ENCODE peak calls at places on chromosomes 4 and X, in eight cellular contexts. V, K, F, J, C, L, X and Q are unnamed samples.

GRCh38 chr4:169147217-169147616 is 123.5 kb downstream of the SH3RF1 start:
- DNase-seq in K (no peak), F (no peak), L (no peak), V (no peak), J (no peak), X (no peak), C (no peak), Q (no peak)

GRCh38 chr4:109435635-109436034 is 2.0 kb downstream of the SEC24B start:
- DNase-seq in K (no peak), X (no peak), V (no peak), F (no peak), L (no peak), C (no peak), J (no peak), Q (no peak)

GRCh38 chrX:30643313-30643821 is 9.9 kb upstream of the GK start:
- DNase-seq in X (no peak), C (no peak), J (no peak), F (no peak), L (no peak), V (no peak), K (no peak), Q (no peak)

GRCh38 chrX:110657073-110657472 is 138.5 kb downstream of the CHRDL1 start:
- DNase-seq in X (no peak), L (peak), C (no peak), F (no peak), K (no peak), J (no peak), V (no peak), Q (no peak)

GRCh38 chr4:77433102-77433733 is 172.4 kb upstream of the CXCL13 start:
- DNase-seq in V (no peak), F (no peak), C (peak), X (peak), J (no peak), K (no peak), L (peak), Q (no peak)

GRCh38 chrX:115428011-115428410 is 133.0 kb upstream of the PLS3 start:
- DNase-seq in X (no peak), F (no peak), C (no peak), J (no peak), V (no peak), L (no peak), K (no peak), Q (no peak)

GRCh38 chr4:186227744-186228513 is 622 bp downstream of the KLKB1 start:
- DNase-seq in X (no peak), V (no peak), J (no peak), F (no peak), C (no peak), L (no peak), K (no peak), Q (no peak)

GRCh38 chr4:64250061-64250460 is 159.2 kb downstream of the TECRL start:
- DNase-seq in K (no peak), J (no peak), F (no peak), C (no peak), X (no peak), V (no peak), L (no peak), Q (no peak)

GRCh38 chr4:12053951-12054350 is 625.3 kb upstream of the HS3ST1 start:
- DNase-seq in V (no peak), F (no peak), K (no peak), L (no peak), C (no peak), J (no peak), X (no peak), Q (no peak)

GRCh38 chr4:5158391-5158770 is 107.1 kb downstream of the STK32B start:
- DNase-seq in J (no peak), V (no peak), F (no peak), C (no peak), K (no peak), L (no peak), X (no peak), Q (no peak)

GRCh38 chr4:118684873-118685811 is at the start of gene METTL14:
- DNase-seq in K (peak), F (peak), J (peak), L (peak), X (peak), C (peak), V (peak), Q (peak)
- TF ChIP-seq CTCF in K (no peak), F (no peak), J (no peak), L (no peak), X (no peak), C (peak), V (peak), Q (no peak)

GRCh38 chrX:153924149-153924861 is 1.8 kb downstream of the ARHGAP4 start:
- DNase-seq in L (peak), V (no peak), J (no peak), K (no peak), X (no peak), C (no peak), F (no peak), Q (no peak)
- TF ChIP-seq CTCF in L (peak), V (no peak), J (no peak), K (no peak), X (peak), C (peak), F (no peak), Q (no peak)

GRCh38 chr4:127809173-127809800 is 27.2 kb downstream of the HSPA4L start:
- DNase-seq in L (no peak), F (no peak), V (no peak), C (no peak), J (no peak), X (no peak), K (no peak), Q (no peak)
- TF ChIP-seq CTCF in L (no peak), F (no peak), V (no peak), C (peak), J (no peak), X (peak), K (no peak), Q (no peak)

DNA sequence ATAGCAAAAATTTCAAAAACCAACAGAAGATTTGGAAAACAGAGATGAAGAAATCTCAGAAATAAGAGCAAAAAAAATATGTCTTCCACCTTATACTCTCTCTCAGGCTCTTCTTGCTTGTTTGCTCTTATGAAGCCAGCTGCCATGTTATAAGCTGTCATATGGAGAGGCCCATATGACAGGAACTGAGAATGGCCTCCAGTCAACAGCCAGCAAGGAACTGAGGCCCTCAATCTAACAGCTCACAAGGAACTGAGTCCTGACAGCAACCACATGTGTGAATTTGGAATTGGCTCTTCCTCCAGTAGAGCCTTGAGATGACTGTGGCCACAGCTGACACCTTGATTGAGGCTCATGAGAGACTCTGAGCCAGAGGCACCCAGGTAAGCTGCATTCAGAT is 51.3 kb upstream of the MAOA start:
- DNase-seq in F (no peak), L (no peak), X (no peak), V (no peak), C (no peak), J (no peak), K (no peak), Q (no peak)
- TF ChIP-seq CTCF in F (no peak), L (no peak), X (no peak), V (no peak), C (no peak), J (no peak), K (no peak), Q (no peak)